ENCODE peak calls at places on chromosomes 4 and X, in seven cellular contexts. B is activated CD8-positive, alpha-beta memory T cell treated with anti-CD3 and anti-CD28 coated beads for 24 hours; Z is activated effector memory CD4-positive, alpha-beta T cell treated with anti-CD3 and anti-CD28 coated beads, Interleukin-2, amount 50 U/mL, for 16 hours; K is naive thymus-derived CD4-positive, alpha-beta T cell; L is AG08396; U is KG1; T is globus pallidus. Y is an unnamed sample.

GRCh38 chr4:125736057-125736456 is 421.3 kb downstream of the FAT4 start:
- DNase-seq in B (no peak), Z (no peak), K (no peak), L (peak), U (no peak), T (no peak), Y (no peak)

GRCh38 chrX:56796641-56797395 is 67.8 kb downstream of the NBDY start:
- DNase-seq in B (no peak), Z (no peak), K (no peak), L (no peak), U (no peak), T (no peak), Y (no peak)

GRCh38 chrX:123513585-123514278 is 219.1 kb downstream of the THOC2 start:
- DNase-seq in B (no peak), Z (no peak), K (no peak), L (no peak), U (no peak), T (no peak), Y (no peak)

GRCh38 chrX:45515262-45516215 is 314.9 kb upstream of the DIPK2B start:
- DNase-seq in B (no peak), Z (peak), K (no peak), L (peak), U (peak), T (peak), Y (peak)

GRCh38 chr4:93828830-93829530 is 427 bp downstream of the ATOH1 start:
- DNase-seq in B (no peak), Z (no peak), K (no peak), L (peak), U (no peak), T (no peak), Y (peak)

GRCh38 chrX:53716328-53717088 is 30.0 kb upstream of the HUWE1 start:
- DNase-seq in B (peak), Z (peak), K (no peak), L (no peak), U (peak), T (no peak), Y (no peak)

GRCh38 chr4:59597536-59598232 is 1602.4 kb upstream of the ADGRL3 start:
- DNase-seq in B (no peak), Z (no peak), K (no peak), L (no peak), U (no peak), T (peak), Y (no peak)

GRCh38 chr4:142406051-142406549 is 440.0 kb downstream of the INPP4B start:
- DNase-seq in B (no peak), Z (peak), K (no peak), L (no peak), U (no peak), T (no peak), Y (no peak)

GRCh38 chr4:128229458-128229805 is 58.2 kb downstream of the PGRMC2 start:
- DNase-seq in B (no peak), Z (no peak), K (no peak), L (no peak), U (no peak), T (no peak), Y (no peak)

GRCh38 chr4:53622739-53623151 is 31.5 kb upstream of the LNX1 start:
- DNase-seq in B (no peak), Z (no peak), K (no peak), L (no peak), U (no peak), T (no peak), Y (no peak)

GRCh38 chr4:16140520-16141249 is 56.9 kb upstream of the PROM1 start:
- DNase-seq in B (no peak), Z (no peak), K (no peak), L (peak), U (no peak), T (no peak), Y (no peak)

GRCh38 chr4:168409089-168409801 is 71.0 kb downstream of the DDX60L start:
- DNase-seq in B (no peak), Z (no peak), K (no peak), L (no peak), U (no peak), T (no peak), Y (no peak)

GRCh38 chr4:28443786-28444412 is 1583.3 kb downstream of the STIM2 start:
- DNase-seq in B (no peak), Z (no peak), K (no peak), L (no peak), U (no peak), T (no peak), Y (no peak)

Y was measured in HL-60.